ENCODE peak calls at places on chromosomes 4 and X, in five cellular contexts. N, H, B, E and W are unnamed samples. For H3K79me2, the result is how much of the 10 kb centered on the place peaks cover.

GRCh38 chr4:5361968-5362367 is 310.7 kb downstream of the STK32B start:
- DNase-seq in N (no peak), H (peak), B (no peak), E (peak), W (peak)

GRCh38 chr4:14143892-14144291 is 516.4 kb upstream of the BOD1L1 start:
- DNase-seq in N (no peak), H (no peak), B (no peak), E (peak), W (no peak)

GRCh38 chrX:69298466-69299140 is 133.3 kb upstream of the PJA1 start:
- DNase-seq in N (peak), H (no peak), B (no peak), E (no peak), W (peak)

GRCh38 chrX:47991263-47992092 is 12.3 kb downstream of the ZNF182 start:
- DNase-seq in N (peak), H (no peak), B (no peak), E (peak), W (peak)

GRCh38 chr4:2591189-2591588 is 54.7 kb downstream of the FAM193A start:
- DNase-seq in N (peak), H (peak), B (no peak), E (no peak), W (no peak)

GRCh38 chr4:38150766-38151165 is 190.6 kb downstream of the PTTG2 start:
- DNase-seq in N (peak), H (no peak), B (no peak), E (no peak), W (no peak)

GRCh38 chr4:47612116-47613023 is 127.3 kb downstream of the ATP10D start:
- DNase-seq in N (peak), H (no peak), B (no peak), E (no peak), W (peak)

GRCh38 chrX:4708970-4709760 is 995.7 kb upstream of the PRKX start:
- DNase-seq in N (no peak), H (no peak), B (no peak), E (no peak), W (no peak)

GRCh38 chr4:28229092-28229491 is 1368.5 kb downstream of the STIM2 start:
- DNase-seq in N (peak), H (peak), B (no peak), E (no peak), W (peak)

GRCh38 chrX:123169247-123169901 is 14.7 kb upstream of the GRIA3 start:
- DNase-seq in N (peak), H (no peak), B (peak), E (no peak), W (peak)

GRCh38 chrX:49192722-49193328 is 6.7 kb upstream of the PRICKLE3 start:
- DNase-seq in N (peak), H (peak), B (no peak), E (peak), W (no peak)

DNA sequence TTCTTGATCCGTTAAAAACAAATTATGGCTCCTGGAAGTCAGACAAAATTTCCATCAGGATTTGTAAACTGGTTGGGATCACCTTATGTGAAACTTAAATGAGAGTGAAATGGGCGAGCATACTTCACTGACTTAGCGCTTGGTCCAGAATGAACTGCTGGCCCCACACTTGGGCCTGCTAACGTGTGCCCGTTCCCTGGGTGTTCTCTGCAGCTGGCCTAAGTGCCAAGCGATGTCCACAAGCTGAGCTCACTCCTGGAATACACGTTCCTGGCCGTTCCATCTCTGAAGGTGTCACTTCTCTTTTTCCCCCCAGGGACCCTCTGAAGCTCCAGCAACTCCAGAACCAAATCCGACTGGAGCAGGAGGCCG is 132.7 kb downstream of the CBR4 start:
- DNase-seq in N (no peak), H (no peak), B (no peak), E (no peak), W (peak)
- H2AFZ ChIP-seq in N (peak), H (no peak), B (no peak), E (no peak), W (no peak)

GRCh38 chr4:26320453-26321325 is at the start of gene RBPJ:
- DNase-seq in N (peak), H (peak), B (peak), E (peak), W (peak)

GRCh38 chr4:26319467-26320158 is 1.2 kb upstream of the RBPJ start:
- DNase-seq in N (peak), H (peak), B (peak), E (peak), W (peak)

GRCh38 chr4:26320159-26320452 is 708 bp upstream of the RBPJ start:
- DNase-seq in N (no peak), H (no peak), B (peak), E (peak), W (no peak)

GRCh38 chr4:26322349-26322748 is 1.5 kb downstream of the RBPJ start:
- DNase-seq in N (no peak), H (no peak), B (no peak), E (no peak), W (no peak)

GRCh38 chr4:26321326-26322276 is 787 bp downstream of the RBPJ start:
- DNase-seq in N (peak), H (peak), B (peak), E (peak), W (peak)
- H3K79me2 ChIP-seq in N (half or more), H (half or more), B (half or more), E (half or more), W (half or more)

GRCh38 chrX:2345562-2345961 is 155.2 kb downstream of the DHRSX start:
- DNase-seq in N (no peak), H (no peak), B (no peak), E (no peak), W (no peak)
- H3K4me3 ChIP-seq in N (no peak), H (no peak), B (no peak), E (no peak), W (no peak)

GRCh38 chr4:138677212-138677611 is 338.4 kb upstream of the NOCT start:
- DNase-seq in N (no peak), H (no peak), B (peak), E (no peak), W (no peak)

GRCh38 chr4:138681000-138681604 is 334.5 kb upstream of the NOCT start:
- DNase-seq in N (peak), H (peak), B (peak), E (peak), W (peak)

GRCh38 chr4:138680251-138680650 is 335.3 kb upstream of the NOCT start:
- DNase-seq in N (peak), H (no peak), B (no peak), E (no peak), W (no peak)

GRCh38 chr4:138677651-138678202 is 337.9 kb upstream of the NOCT start:
- DNase-seq in N (peak), H (peak), B (no peak), E (no peak), W (no peak)

DNA sequence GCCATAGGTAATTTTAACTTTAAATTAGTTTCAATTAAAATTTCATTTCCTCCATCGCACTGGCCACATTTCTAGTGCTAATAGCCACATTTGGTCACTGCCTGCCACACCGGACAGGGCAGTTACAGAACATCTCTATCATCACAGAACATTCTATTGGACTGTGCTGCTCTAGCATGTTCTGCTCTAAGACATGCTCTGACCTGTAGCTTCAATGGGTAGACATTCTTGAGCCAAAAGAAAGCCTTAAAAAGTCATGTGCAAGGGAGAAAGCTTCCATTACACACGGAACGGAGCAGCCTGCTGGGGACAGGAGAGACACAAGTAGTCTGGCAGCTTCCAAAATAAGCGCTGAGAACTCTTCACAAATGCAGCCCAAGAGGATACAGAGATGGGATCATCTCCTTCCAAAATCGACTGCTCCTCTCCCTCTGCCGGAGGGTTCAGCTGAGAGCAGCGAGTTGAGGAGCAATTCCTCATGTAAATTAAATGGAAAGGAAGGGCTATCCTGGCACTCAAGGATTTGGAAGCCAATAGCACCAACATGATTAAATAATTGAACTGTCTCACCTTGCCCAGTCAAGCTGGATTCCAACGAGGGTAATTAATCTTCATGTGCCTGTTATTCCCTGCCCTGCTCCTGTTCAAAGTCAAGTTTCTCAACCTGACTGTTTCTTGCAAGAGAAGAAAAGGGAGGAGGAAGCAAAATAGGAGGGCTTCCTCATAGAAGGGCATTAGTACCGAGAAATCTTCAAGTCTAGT is 336.4 kb upstream of the NOCT start:
- DNase-seq in N (no peak), H (no peak), B (no peak), E (no peak), W (no peak)
- H2AFZ ChIP-seq in N (no peak), H (no peak), B (no peak), E (no peak), W (peak)

GRCh38 chr4:151014521-151015457 is at the start of gene LRBA:
- DNase-seq in N (peak), H (peak), B (peak), E (peak), W (peak)

GRCh38 chr4:151012376-151012775 is 2.7 kb downstream of the LRBA start:
- DNase-seq in N (no peak), H (no peak), B (no peak), E (no peak), W (no peak)

GRCh38 chr4:151013944-151014343 is 1.1 kb downstream of the LRBA start:
- DNase-seq in N (no peak), H (no peak), B (no peak), E (no peak), W (no peak)

GRCh38 chr4:151013491-151013890 is 1.6 kb downstream of the LRBA start:
- DNase-seq in N (no peak), H (no peak), B (no peak), E (peak), W (no peak)

DNA sequence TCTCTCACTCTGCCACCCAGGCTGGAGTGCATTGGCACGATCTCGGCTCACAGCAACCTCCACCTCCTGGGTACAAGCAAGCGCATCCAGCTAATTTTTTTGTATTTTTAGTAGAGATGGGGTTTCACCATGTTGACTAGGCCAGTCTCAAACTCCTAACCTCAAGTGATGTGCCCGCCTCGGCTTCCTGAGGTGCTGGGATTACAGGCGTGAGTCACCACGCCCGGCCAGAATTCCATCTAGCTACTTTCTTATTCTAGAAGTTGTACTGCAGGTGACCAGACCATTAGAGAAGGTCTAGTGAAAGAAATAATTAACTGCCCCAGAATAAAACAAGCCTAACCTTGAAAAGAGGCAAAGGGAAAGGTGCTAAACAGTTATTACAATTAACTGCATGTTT is 2.2 kb downstream of the LRBA start:
- DNase-seq in N (no peak), H (peak), B (no peak), E (peak), W (peak)
- H3K79me2 ChIP-seq in N (under half), H (half or more), B (under half), E (half or more), W (half or more)

GRCh38 chr4:81565137-81565870 is 93.6 kb upstream of the RASGEF1B start:
- DNase-seq in N (peak), H (peak), B (no peak), E (peak), W (no peak)
- H3K4me3 ChIP-seq in N (peak), H (no peak), B (no peak), E (peak), W (no peak)

DNA sequence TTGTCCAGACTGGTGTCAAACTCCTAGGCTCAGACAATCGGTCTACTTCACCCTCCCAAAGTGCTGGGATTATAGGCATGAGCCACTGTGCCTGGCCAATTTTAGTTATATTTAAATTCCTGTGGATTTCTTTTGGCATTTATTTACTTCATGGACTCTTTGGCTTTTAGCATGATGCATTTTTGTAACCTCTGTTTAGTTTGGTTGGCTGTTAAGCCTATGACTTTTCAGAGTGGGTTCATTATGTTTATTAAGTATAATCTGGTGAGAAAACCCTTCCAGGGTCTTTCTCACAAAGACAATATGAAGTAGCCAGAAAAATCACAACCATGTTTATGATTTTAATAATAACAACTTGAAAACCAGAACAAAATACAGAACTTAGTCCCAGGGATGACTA is 49.4 kb downstream of the USP38 start:
- DNase-seq in N (no peak), H (no peak), B (no peak), E (no peak), W (no peak)
- H2AFZ ChIP-seq in N (no peak), H (no peak), B (no peak), E (no peak), W (no peak)

GRCh38 chrX:64196606-64197005 is 8.9 kb downstream of the AMER1 start:
- DNase-seq in N (no peak), H (no peak), B (no peak), E (no peak), W (no peak)
- H3K79me2 ChIP-seq in N (under half), H (under half), B (under half), E (under half), W (under half)

DNA sequence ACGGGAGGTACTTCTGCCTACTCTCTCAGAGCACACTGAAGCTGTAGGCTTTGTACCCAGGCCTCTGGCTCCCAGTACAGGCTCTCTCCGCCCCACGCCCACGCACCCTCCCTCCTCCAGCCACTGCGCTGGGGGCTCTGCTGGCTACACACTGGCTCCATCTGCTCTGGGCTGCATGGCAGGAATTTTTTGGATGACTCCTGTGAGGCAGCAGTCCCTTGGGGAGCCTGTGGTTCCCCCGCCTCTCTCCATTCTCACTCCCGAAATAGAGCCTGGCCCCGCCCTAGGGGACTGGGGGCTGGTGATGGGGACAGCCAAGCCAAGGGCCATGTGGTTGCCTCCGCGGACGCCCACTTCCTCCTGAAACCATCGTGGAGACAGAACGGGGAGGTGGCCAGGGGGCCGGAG is 58.1 kb upstream of the ADRA2C start:
- DNase-seq in N (peak), H (peak), B (no peak), E (no peak), W (no peak)
- H3K4me3 ChIP-seq in N (no peak), H (no peak), B (no peak), E (no peak), W (no peak)